ENCODE peak calls at places on chromosomes 7 and 10, in seven cellular contexts. T is AG09309; H is psoas muscle; N is PC-9; I is brain microvascular endothelial cell; O is sigmoid colon; S is effector memory CD4-positive, alpha-beta T cell. J is an unnamed sample.

GRCh38 chr10:124211921-124212320 is 118.5 kb upstream of the CHST15 start:
- DNase-seq in O (no peak), H (no peak), S (no peak), N (no peak), T (peak), I (peak), J (no peak)

GRCh38 chr10:95864906-95865813 is 42.6 kb upstream of the CC2D2B start:
- DNase-seq in T (peak), N (no peak), S (no peak), I (peak), O (no peak), H (no peak), J (peak)

GRCh38 chr10:127834791-127835190 is 58.0 kb downstream of the CLRN3 start:
- DNase-seq in H (no peak), N (no peak), T (no peak), I (no peak), S (no peak), O (no peak), J (no peak)

GRCh38 chr7:82384779-82385178 is 58.8 kb downstream of the CACNA2D1 start:
- DNase-seq in N (no peak), S (no peak), H (no peak), T (no peak), O (no peak), I (no peak), J (no peak)

GRCh38 chr7:134726581-134726980 is 52.9 kb upstream of the CALD1 start:
- DNase-seq in I (no peak), S (no peak), H (no peak), N (no peak), O (peak), T (no peak), J (no peak)

GRCh38 chr10:78634835-78635234 is 433.9 kb upstream of the ZMIZ1 start:
- DNase-seq in N (no peak), S (no peak), T (no peak), H (no peak), O (no peak), I (peak), J (no peak)

GRCh38 chr10:63491558-63492316 is 26.0 kb upstream of the JMJD1C start:
- DNase-seq in I (peak), N (peak), S (no peak), T (peak), O (peak), H (no peak), J (no peak)

GRCh38 chr10:48600645-48601505 is 4.0 kb downstream of the ARHGAP22 start:
- DNase-seq in I (no peak), T (no peak), S (no peak), O (peak), N (no peak), H (no peak), J (no peak)

GRCh38 chr7:115047968-115048720 is 126.2 kb downstream of the MDFIC start:
- DNase-seq in S (no peak), I (peak), N (no peak), H (no peak), T (peak), O (no peak), J (no peak)

GRCh38 chr10:93873427-93874115 is 20.2 kb upstream of the SLC35G1 start:
- DNase-seq in H (no peak), N (no peak), S (no peak), T (peak), O (no peak), I (peak), J (no peak)

GRCh38 chr10:107031981-107032699 is 132.4 kb downstream of the SORCS1 start:
- DNase-seq in S (no peak), I (peak), T (no peak), N (no peak), H (no peak), O (no peak), J (no peak)

GRCh38 chr10:89073719-89074118 is 83.1 kb downstream of the FAS start:
- DNase-seq in N (no peak), T (no peak), O (no peak), H (no peak), I (no peak), S (no peak), J (no peak)

GRCh38 chr7:119270045-119270464 is 1002.9 kb upstream of the KCND2 start:
- DNase-seq in S (no peak), O (peak), H (no peak), N (peak), T (no peak), I (peak), J (peak)

GRCh38 chr7:26857534-26858228 is 6.7 kb downstream of the SKAP2 start:
- DNase-seq in N (no peak), I (no peak), T (no peak), S (no peak), H (peak), O (peak), J (peak)

GRCh38 chr10:27742926-27743735 is 2.5 kb downstream of the MKX start:
- DNase-seq in N (no peak), H (peak), I (no peak), T (no peak), O (peak), S (no peak), J (no peak)

GRCh38 chr7:155591055-155591750 is 44.8 kb upstream of the CNPY1 start:
- DNase-seq in I (no peak), H (no peak), S (no peak), T (no peak), O (no peak), N (no peak), J (no peak)

GRCh38 chr7:913736-914520 is 37.6 kb downstream of the GET4 start:
- DNase-seq in N (peak), I (no peak), S (no peak), T (no peak), H (no peak), O (peak), J (no peak)

GRCh38 chr10:80415734-80416281 is 7.5 kb downstream of the PRXL2A start:
- DNase-seq in O (no peak), T (no peak), H (no peak), S (no peak), N (no peak), I (no peak), J (no peak)

GRCh38 chr10:5283305-5284158 is 81.2 kb upstream of the UCN3 start:
- DNase-seq in S (peak), N (peak), H (peak), O (peak), T (no peak), I (peak), J (peak)

DNA sequence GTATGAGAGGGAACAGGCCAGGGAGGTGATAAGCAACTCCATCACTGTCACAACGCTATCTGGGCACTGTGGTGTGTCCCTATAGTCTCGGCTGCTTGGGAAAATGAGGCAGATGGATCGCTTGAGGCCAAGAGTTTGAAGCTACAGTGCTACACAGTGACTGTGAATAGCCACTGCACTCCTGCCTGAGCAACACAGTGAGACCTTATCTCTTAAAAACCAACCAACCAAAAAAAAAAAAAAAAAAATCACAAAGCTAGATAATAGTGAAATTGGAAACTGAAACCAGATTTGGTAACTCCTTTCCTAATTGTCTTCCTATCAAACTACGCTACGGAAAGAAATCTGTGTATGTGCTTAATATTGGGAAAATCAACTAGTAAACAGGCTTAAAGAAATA is 14.1 kb downstream of the MICU1 start:
- DNase-seq in S (no peak), I (no peak), N (no peak), H (no peak), T (no peak), O (no peak), J (no peak)
- H3K4me3 ChIP-seq in S (no peak), I (no peak), N (no peak), H (peak), T (no peak), O (no peak), J (no peak)

GRCh38 chr7:105638942-105639495 is 57.7 kb upstream of the EFCAB10 start:
- DNase-seq in I (no peak), T (no peak), N (peak), O (peak), H (no peak), S (no peak), J (no peak)
- H3K4me3 ChIP-seq in I (no peak), T (no peak), N (no peak), O (no peak), H (no peak), S (no peak), J (no peak)

DNA sequence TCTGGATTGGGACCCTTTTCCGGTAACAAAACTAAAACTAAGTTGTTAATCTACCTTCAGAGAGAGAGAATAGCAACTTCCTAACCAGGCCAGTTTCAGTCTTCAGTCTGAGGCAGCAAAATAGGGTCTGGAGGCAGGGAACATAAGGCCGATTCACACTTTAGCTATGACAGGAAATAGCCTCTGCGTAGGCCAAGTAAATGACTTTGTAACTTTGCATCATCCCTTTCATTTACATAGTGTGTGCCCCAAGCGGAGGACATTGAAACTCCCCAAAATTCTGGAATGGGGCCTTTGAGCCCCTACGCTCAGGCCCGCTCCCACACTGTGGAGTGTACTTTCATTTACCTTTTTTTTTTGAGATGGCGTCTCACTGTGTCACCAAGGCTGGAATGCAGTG is 1.7 kb upstream of the UPP1 start:
- DNase-seq in S (no peak), I (peak), N (peak), T (no peak), O (no peak), H (no peak), J (no peak)
- H3K4me3 ChIP-seq in S (no peak), I (no peak), N (peak), T (no peak), O (no peak), H (no peak), J (no peak)

DNA sequence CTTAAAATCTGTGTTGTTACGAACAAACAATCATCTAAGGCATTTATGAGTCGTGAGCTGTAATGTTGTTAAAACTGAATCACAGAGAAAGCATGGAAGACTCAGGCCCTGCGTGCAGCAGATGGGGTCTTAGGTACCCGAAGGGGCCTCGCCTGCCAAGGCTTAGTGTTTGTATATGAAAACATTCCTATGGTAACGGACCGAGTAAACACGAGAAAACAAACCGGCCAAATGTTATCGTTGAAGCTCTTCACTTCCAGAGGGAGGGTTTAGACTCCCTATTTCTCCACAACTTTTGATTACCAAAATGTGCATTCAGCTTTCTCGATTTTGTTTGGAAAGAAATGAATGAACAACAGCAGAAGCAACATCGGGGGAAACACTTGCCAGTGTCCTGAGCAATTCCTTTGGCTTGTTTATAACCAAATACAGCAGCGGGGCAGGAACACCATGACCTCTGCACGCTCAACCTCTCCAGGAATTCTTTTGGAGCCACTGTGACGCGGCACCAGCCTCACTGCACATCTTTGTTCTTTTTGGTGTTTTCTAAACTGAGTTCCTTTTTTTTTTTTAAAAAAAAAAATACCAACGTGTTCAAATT is 121.6 kb upstream of the KLF6 start:
- DNase-seq in N (no peak), T (no peak), I (peak), H (peak), S (no peak), O (peak), J (peak)
- H3K4me3 ChIP-seq in N (no peak), T (no peak), I (no peak), H (no peak), S (no peak), O (no peak), J (no peak)

GRCh38 chr10:101216631-101217425 is 12.4 kb downstream of the LBX1 start:
- DNase-seq in O (no peak), H (no peak), N (no peak), T (no peak), I (no peak), S (no peak), J (no peak)
- H3K4me3 ChIP-seq in O (no peak), H (no peak), N (no peak), T (no peak), I (no peak), S (no peak), J (no peak)

GRCh38 chr7:21941570-21942224 is 4.0 kb downstream of the CDCA7L start:
- DNase-seq in O (no peak), H (no peak), T (peak), S (no peak), I (no peak), N (peak), J (no peak)
- H3K4me3 ChIP-seq in O (no peak), H (no peak), T (no peak), S (no peak), I (no peak), N (no peak), J (no peak)

GRCh38 chr10:84540022-84540616 is 211.7 kb downstream of the CCSER2 start:
- DNase-seq in O (no peak), H (no peak), I (peak), S (no peak), N (peak), T (peak), J (peak)
- H3K4me3 ChIP-seq in O (no peak), H (peak), I (peak), S (peak), N (peak), T (peak), J (peak)

GRCh38 chr7:65233409-65234034 is 140.1 kb upstream of the ZNF92 start:
- DNase-seq in I (no peak), O (no peak), N (no peak), T (no peak), H (no peak), S (no peak), J (no peak)

GRCh38 chr7:65239707-65240352 is 133.8 kb upstream of the ZNF92 start:
- DNase-seq in H (no peak), N (no peak), O (no peak), T (no peak), S (no peak), I (peak), J (no peak)

GRCh38 chr7:65235586-65235985 is 138.1 kb upstream of the ZNF92 start:
- DNase-seq in H (no peak), I (no peak), T (no peak), N (no peak), O (no peak), S (no peak), J (no peak)

GRCh38 chr7:65238785-65239184 is 134.9 kb upstream of the ZNF92 start:
- DNase-seq in T (no peak), I (no peak), O (no peak), H (no peak), S (no peak), N (no peak), J (no peak)

DNA sequence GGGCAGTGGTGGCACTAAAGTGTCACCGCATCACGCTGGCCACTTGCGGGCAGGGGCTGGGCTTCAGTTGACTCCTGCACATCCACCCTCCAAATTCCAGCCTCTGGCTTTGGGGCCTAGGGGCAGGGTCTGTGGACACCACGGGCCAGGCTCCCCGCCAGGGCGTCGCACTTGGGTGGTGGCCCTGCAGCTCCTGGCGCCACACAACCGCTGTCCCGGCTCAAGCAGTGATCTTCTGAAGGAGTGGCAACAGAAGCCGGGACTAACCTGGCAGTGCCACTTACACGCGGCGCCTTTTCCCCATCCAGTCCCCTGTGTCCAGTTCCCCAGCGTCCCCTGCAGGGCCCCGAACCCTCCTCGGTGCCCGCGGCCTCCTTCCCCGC is 134.3 kb upstream of the ZNF92 start:
- DNase-seq in N (no peak), S (no peak), I (no peak), H (no peak), O (no peak), T (no peak), J (no peak)
- H3K4me3 ChIP-seq in N (peak), S (no peak), I (peak), H (peak), O (no peak), T (no peak), J (peak)

GRCh38 chr10:17216217-17216900 is 11.7 kb upstream of the VIM start:
- DNase-seq in N (peak), S (no peak), T (peak), I (peak), H (no peak), O (no peak), J (no peak)

GRCh38 chr10:17214486-17214885 is 13.0 kb upstream of the TRDMT1 start:
- DNase-seq in O (no peak), I (peak), S (no peak), H (no peak), T (no peak), N (no peak), J (no peak)

GRCh38 chr10:17213646-17214349 is 12.3 kb upstream of the TRDMT1 start:
- DNase-seq in O (no peak), N (peak), T (no peak), I (peak), S (no peak), H (no peak), J (no peak)

GRCh38 chr10:17215782-17216122 is 12.3 kb upstream of the VIM start:
- DNase-seq in T (no peak), I (no peak), H (no peak), S (no peak), N (no peak), O (no peak), J (no peak)

GRCh38 chr10:17214991-17215781 is 12.9 kb upstream of the VIM start:
- DNase-seq in N (no peak), O (no peak), H (no peak), I (peak), T (peak), S (no peak), J (peak)
- H3K4me3 ChIP-seq in N (no peak), O (no peak), H (no peak), I (peak), T (peak), S (no peak), J (peak)

J was measured in AG04450.